ENCODE peak calls at places on chromosome 16, in ten cellular contexts. F, J, A, P, E, B, I, G, U and M are unnamed samples.

GRCh38 chr16:75139498-75139897 is 8.8 kb upstream of the ZFP1 start:
- DNase-seq in G (no peak), P (no peak), U (no peak), I (no peak), A (no peak), B (no peak), J (no peak), F (no peak), E (no peak), M (no peak)

GRCh38 chr16:23835390-23836077 is at the start of gene PRKCB:
- DNase-seq in F (peak; percentile 90), G (peak; percentile 36), U (peak; percentile 47), E (peak; percentile 74), B (peak; percentile 5), P (no peak), A (no peak), I (peak; percentile 31), J (no peak), M (no peak)

GRCh38 chr16:8686031-8686621 is 11.7 kb downstream of the ABAT start:
- DNase-seq in U (no peak), E (no peak), F (no peak), I (no peak), J (peak; percentile 48), A (no peak), P (no peak), B (no peak), G (peak; percentile 61), M (no peak)

GRCh38 chr16:30741461-30741914 is 6.7 kb upstream of the PHKG2 start:
- DNase-seq in B (peak; percentile 81), I (no peak), J (no peak), G (peak; percentile 100), F (no peak), A (peak; percentile 71), P (no peak), U (no peak), E (peak; percentile 87), M (peak; percentile 61)

GRCh38 chr16:75029854-75030253 is 31.0 kb downstream of the ZNRF1 start:
- DNase-seq in B (peak; percentile 56), G (peak; percentile 35), F (no peak), J (no peak), E (no peak), U (no peak), A (no peak), P (no peak), I (no peak), M (no peak)

GRCh38 chr16:58047557-58048348 is 22.2 kb downstream of the MMP15 start:
- DNase-seq in G (no peak), F (no peak), E (no peak), P (no peak), A (no peak), I (no peak), J (no peak), U (no peak), B (no peak), M (no peak)

GRCh38 chr16:58148099-58148498 is 18.9 kb upstream of the CFAP20 start:
- DNase-seq in A (no peak), U (no peak), G (no peak), F (no peak), E (no peak), B (no peak), P (no peak), J (no peak), I (no peak), M (no peak)

GRCh38 chr16:73023320-73023719 is 24.6 kb downstream of the ZFHX3 start:
- DNase-seq in P (no peak), F (no peak), I (no peak), A (no peak), U (no peak), G (no peak), J (no peak), E (no peak), B (no peak), M (no peak)

GRCh38 chr16:29729116-29729521 is 16.7 kb downstream of the C16orf54 start:
- DNase-seq in I (no peak), G (peak; percentile 52), P (no peak), F (no peak), J (no peak), U (no peak), B (peak; percentile 31), A (peak; percentile 18), E (no peak), M (peak; percentile 21)

GRCh38 chr16:88833086-88833485 is 21.4 kb upstream of the APRT start:
- DNase-seq in G (no peak), F (no peak), A (no peak), B (no peak), U (no peak), I (no peak), P (no peak), E (no peak), J (no peak), M (no peak)

GRCh38 chr16:85113168-85113733 is 979 bp upstream of the CIBAR2 start:
- DNase-seq in P (no peak), J (no peak), B (no peak), U (no peak), A (no peak), E (no peak), F (no peak), G (no peak), I (no peak), M (no peak)

GRCh38 chr16:29665294-29666077 is 2.4 kb downstream of the SPN start:
- DNase-seq in B (no peak), U (no peak), A (no peak), J (no peak), E (no peak), G (no peak), F (peak; percentile 51), P (no peak), I (no peak), M (no peak)

GRCh38 chr16:46558018-46558417 is 63.2 kb downstream of the SHCBP1 start:
- DNase-seq in J (no peak), A (no peak), G (no peak), F (no peak), P (no peak), B (no peak), I (no peak), U (no peak), E (no peak), M (no peak)

GRCh38 chr16:7097537-7097936 is 235.1 kb upstream of the RBFOX1 start:
- DNase-seq in P (no peak), U (no peak), I (no peak), G (no peak), J (no peak), E (no peak), A (no peak), B (no peak), F (no peak), M (no peak)

GRCh38 chr16:53517851-53518250 is 14.8 kb upstream of the AKTIP start:
- DNase-seq in G (no peak), F (no peak), E (no peak), J (no peak), P (no peak), I (no peak), B (no peak), U (no peak), A (no peak), M (no peak)

GRCh38 chr16:67551972-67552371 is 10.4 kb upstream of the CTCF start:
- DNase-seq in F (no peak), U (no peak), A (no peak), P (no peak), I (no peak), B (no peak), G (no peak), J (no peak), E (no peak), M (no peak)
- H3K4me3 ChIP-seq in F (no peak overlapping the region), U (no peak overlapping the region), A (no peak overlapping the region), P (no peak overlapping the region), I (no peak overlapping the region), B (no peak overlapping the region), G (no peak overlapping the region), J (no peak overlapping the region), E (no peak overlapping the region), M (no peak overlapping the region)

GRCh38 chr16:69234460-69234859 is 47.5 kb downstream of the SNTB2 start:
- DNase-seq in E (no peak), P (no peak), F (no peak), G (no peak), B (no peak), J (no peak), A (no peak), I (no peak), U (no peak), M (no peak)
- TF ChIP-seq CTCF in E (no peak), P (no peak), F (no peak), G (no peak), B (no peak), J (no peak), A (no peak), I (no peak), U (no peak), M (no peak)

GRCh38 chr16:87388818-87389134 is 3.4 kb upstream of the MAP1LC3B start:
- DNase-seq in G (no peak), U (no peak), E (no peak), B (no peak), J (no peak), I (no peak), P (no peak), A (no peak), F (no peak), M (no peak)
- H3K4me3 ChIP-seq in G (no peak overlapping the region), U (no peak overlapping the region), E (no peak overlapping the region), B (peak overlapping the region; percentile 13), J (no peak overlapping the region), I (no peak overlapping the region), P (peak overlapping the region; percentile 43), A (no peak overlapping the region), F (peak overlapping the region; percentile 4), M (no peak overlapping the region)

GRCh38 chr16:48112603-48113400 is 43.0 kb downstream of the ABCC12 start:
- DNase-seq in G (no peak), A (no peak), J (no peak), P (no peak), B (no peak), U (no peak), I (no peak), F (no peak), E (no peak), M (no peak)

GRCh38 chr16:48110982-48111381 is 44.8 kb downstream of the ABCC12 start:
- DNase-seq in E (no peak), U (no peak), F (no peak), P (no peak), A (no peak), B (no peak), I (no peak), G (no peak), J (no peak), M (no peak)

GRCh38 chr16:48114410-48114809 is 41.4 kb downstream of the ABCC12 start:
- DNase-seq in G (no peak), E (no peak), F (no peak), A (no peak), P (no peak), I (no peak), U (no peak), B (no peak), J (no peak), M (no peak)

GRCh38 chr16:48115299-48115698 is 40.5 kb downstream of the ABCC12 start:
- DNase-seq in P (no peak), F (no peak), U (no peak), G (no peak), B (no peak), E (no peak), I (no peak), A (no peak), J (no peak), M (no peak)

DNA sequence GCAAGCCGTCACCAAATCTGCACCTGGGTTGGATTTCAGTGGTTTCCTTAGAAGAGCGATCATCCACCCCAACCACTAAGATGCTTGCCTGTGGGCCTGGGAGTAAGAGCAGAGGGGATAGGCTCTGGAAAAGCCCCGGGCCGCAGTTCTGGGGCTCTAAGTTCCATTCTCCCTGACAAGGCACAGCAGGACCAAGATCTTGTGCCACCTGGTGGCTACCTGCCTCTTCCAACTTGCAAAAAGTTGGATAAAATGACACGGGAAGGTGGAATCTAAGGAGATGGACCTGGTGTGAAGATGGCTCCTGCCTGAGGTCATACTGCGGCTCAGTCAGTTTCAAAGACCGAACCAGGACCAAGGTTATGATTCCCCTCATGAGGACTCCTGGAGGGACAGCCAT is 42.3 kb downstream of the ABCC12 start:
- DNase-seq in I (no peak), F (no peak), U (no peak), E (no peak), J (no peak), A (no peak), G (peak; percentile 25), P (no peak), B (no peak), M (no peak)
- TF ChIP-seq CTCF in I (no peak), F (no peak), U (no peak), E (no peak), J (no peak), A (peak; percentile 22), G (peak; percentile 49), P (no peak), B (peak; percentile 34), M (peak; percentile 7)